ENCODE peak calls at places on chromosomes 2 and 18, in four cellular contexts. E, Q, M and S are unnamed samples.

GRCh38 chr2:173644146-173644545 is 289.5 kb downstream of the CDCA7 start:
- DNase-seq in E (no peak), Q (no peak), M (no peak), S (no peak)

GRCh38 chr2:62199392-62200125 is 3.6 kb downstream of the B3GNT2 start:
- DNase-seq in E (no peak), Q (no peak), M (no peak), S (no peak)

GRCh38 chr2:112642961-112643360 is 2.8 kb upstream of the SLC20A1 start:
- DNase-seq in E (no peak), Q (no peak), M (no peak), S (no peak)

GRCh38 chr2:186503827-186504606 is 18.0 kb downstream of the ZC3H15 start:
- DNase-seq in E (peak), Q (no peak), M (no peak), S (no peak)

GRCh38 chr2:199160081-199160480 is 297.7 kb downstream of the SATB2 start:
- DNase-seq in E (no peak), Q (no peak), M (no peak), S (no peak)

GRCh38 chr18:12408247-12408869 is 629 bp downstream of the PRELID3A start:
- DNase-seq in E (peak), Q (no peak), M (no peak), S (no peak)

GRCh38 chr2:18971628-18972027 is 382.3 kb upstream of the NT5C1B start:
- DNase-seq in E (no peak), Q (no peak), M (no peak), S (no peak)

GRCh38 chr2:24577481-24577880 is 86.4 kb downstream of the NCOA1 start:
- DNase-seq in E (no peak), Q (no peak), M (no peak), S (no peak)

GRCh38 chr2:198916548-198916947 is 541.2 kb downstream of the SATB2 start:
- DNase-seq in E (no peak), Q (no peak), M (no peak), S (no peak)

GRCh38 chr18:79512461-79513380 is 117.0 kb downstream of the NFATC1 start:
- DNase-seq in E (no peak), Q (no peak), M (no peak), S (peak)

GRCh38 chr2:38191516-38191915 is 115.6 kb upstream of the CYP1B1 start:
- DNase-seq in E (peak), Q (no peak), M (no peak), S (no peak)

GRCh38 chr2:206556357-206556949 is 85.8 kb upstream of the FAM237A start:
- DNase-seq in E (peak), Q (no peak), M (no peak), S (no peak)

GRCh38 chr18:79988079-79988924 is at the start of gene TXNL4A:
- DNase-seq in E (peak), Q (peak), M (peak), S (peak)

GRCh38 chr2:25115902-25116301 is 52.5 kb downstream of the POMC start:
- DNase-seq in E (no peak), Q (no peak), M (no peak), S (no peak)

GRCh38 chr2:29295843-29296242 is 180.6 kb downstream of the CLIP4 start:
- DNase-seq in E (peak), Q (no peak), M (no peak), S (no peak)

GRCh38 chr2:12227941-12228608 is 481.6 kb downstream of the LPIN1 start:
- DNase-seq in E (no peak), Q (no peak), M (no peak), S (no peak)

GRCh38 chr2:55885129-55885943 is 38.2 kb downstream of the EFEMP1 start:
- DNase-seq in E (peak), Q (no peak), M (no peak), S (no peak)

GRCh38 chr2:44016282-44016681 is 20.5 kb upstream of the LRPPRC start:
- DNase-seq in E (peak), Q (no peak), M (peak), S (peak)

GRCh38 chr2:85684806-85685205 is 9.4 kb upstream of the GNLY start:
- DNase-seq in E (no peak), Q (no peak), M (no peak), S (no peak)

GRCh38 chr2:241859436-241860183 is 916 bp upstream of the PDCD1 start:
- DNase-seq in E (no peak), Q (no peak), M (peak), S (peak)

GRCh38 chr2:172461591-172462392 is 34.4 kb downstream of the ITGA6 start:
- DNase-seq in E (peak), Q (no peak), M (peak), S (no peak)

GRCh38 chr2:95387358-95387757 is 15.2 kb upstream of the FAHD2A start:
- DNase-seq in E (no peak), Q (no peak), M (no peak), S (no peak)

GRCh38 chr2:71613953-71614925 is 160.9 kb downstream of the DYSF start:
- DNase-seq in E (no peak), Q (no peak), M (no peak), S (no peak)

GRCh38 chr2:223930002-223930976 is 14.8 kb downstream of the WDFY1 start:
- DNase-seq in E (peak), Q (no peak), M (peak), S (no peak)

GRCh38 chr18:63293930-63294329 is 25.6 kb downstream of the BCL2 start:
- DNase-seq in E (no peak), Q (no peak), M (no peak), S (no peak)

GRCh38 chr2:9693138-9693520 is 62.3 kb upstream of the YWHAQ start:
- DNase-seq in E (no peak), Q (peak), M (peak), S (peak)

GRCh38 chr2:237096911-237097310 is 11.2 kb downstream of the COPS8 start:
- DNase-seq in E (no peak), Q (no peak), M (no peak), S (no peak)

GRCh38 chr2:211598238-211598637 is 940.4 kb downstream of the ERBB4 start:
- DNase-seq in E (no peak), Q (no peak), M (no peak), S (no peak)

DNA sequence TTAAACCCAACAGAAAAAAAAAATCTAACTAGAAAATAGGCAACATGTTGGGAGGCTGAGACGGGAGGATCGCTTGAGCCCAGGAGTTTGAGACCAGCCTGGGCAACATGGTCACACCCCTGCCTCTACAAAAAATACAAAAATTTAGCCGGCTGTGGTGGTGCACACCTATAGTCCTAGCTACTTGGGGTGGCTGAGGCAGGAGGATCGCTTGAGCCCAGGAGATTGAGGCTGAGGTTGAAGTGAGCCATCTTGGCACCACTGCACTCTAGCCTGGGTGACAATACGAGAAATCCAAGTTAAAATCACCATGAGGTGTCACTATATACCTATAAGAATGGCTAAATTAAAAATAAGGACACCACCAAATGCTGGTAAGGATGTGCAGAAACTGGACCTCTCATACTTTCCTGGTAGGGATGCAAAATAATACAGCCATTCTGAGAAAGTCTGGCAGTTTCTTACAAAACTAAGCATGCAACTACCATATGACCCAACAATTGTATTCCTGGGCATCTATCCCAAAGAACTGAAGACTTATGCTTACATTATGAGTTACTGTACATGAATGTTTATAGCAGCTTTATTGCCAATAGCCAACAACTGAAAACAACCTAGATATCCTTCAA is 2.2 kb downstream of the SEPTIN10 start:
- DNase-seq in E (peak), Q (no peak), M (no peak), S (no peak)
- TF ChIP-seq CTCF in E (peak), Q (no peak), M (no peak), S (no peak)

GRCh38 chr2:218710334-218710686 is 325 bp upstream of the TTLL4 start:
- DNase-seq in E (no peak), Q (no peak), M (no peak), S (no peak)
- H3K4me3 ChIP-seq in E (no peak), Q (peak), M (peak), S (peak)

GRCh38 chr2:105596522-105596921 is 148.2 kb upstream of the NCK2 start:
- DNase-seq in E (no peak), Q (no peak), M (no peak), S (no peak)

GRCh38 chr2:105597831-105598293 is 146.8 kb upstream of the NCK2 start:
- DNase-seq in E (no peak), Q (no peak), M (no peak), S (no peak)

GRCh38 chr2:105597011-105597830 is 147.5 kb upstream of the NCK2 start:
- DNase-seq in E (no peak), Q (no peak), M (no peak), S (no peak)

GRCh38 chr2:105593221-105593967 is 151.3 kb upstream of the NCK2 start:
- DNase-seq in E (no peak), Q (no peak), M (no peak), S (no peak)

DNA sequence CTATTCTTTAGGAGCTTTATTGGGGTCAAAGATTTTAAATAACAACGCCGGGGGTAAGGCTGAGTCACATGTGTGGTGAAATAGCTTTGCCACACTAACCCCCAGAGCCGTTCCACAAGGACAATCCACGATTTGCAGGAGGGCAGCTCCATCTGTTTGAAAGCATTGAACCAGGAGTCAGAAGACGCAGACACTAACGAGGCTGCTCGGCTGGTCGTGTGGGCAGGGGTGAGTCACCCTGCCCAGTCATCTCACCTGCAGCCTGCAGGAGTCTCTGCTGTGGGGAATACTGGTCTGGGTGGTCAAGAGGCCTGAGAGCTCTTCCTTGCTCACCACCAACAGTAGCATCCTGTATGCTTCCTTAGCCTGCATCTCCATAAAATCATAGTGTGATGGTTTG is 149.2 kb upstream of the NCK2 start:
- DNase-seq in E (no peak), Q (no peak), M (no peak), S (no peak)
- TF ChIP-seq CTCF in E (no peak), Q (no peak), M (no peak), S (no peak)

GRCh38 chr2:201259216-201259615 is 1.1 kb upstream of the CASP8 start:
- DNase-seq in E (no peak), Q (no peak), M (no peak), S (no peak)
- H3K4me3 ChIP-seq in E (peak), Q (peak), M (peak), S (peak)